ENCODE peak calls at places on chromosomes 3 and 15, in six cellular contexts. L, O, P, D, N and G are unnamed samples. For H3K36me3, the result is how much of the 10 kb centered on the place peaks cover.

GRCh38 chr3:188646592-188646991 is 492.6 kb downstream of the LPP start:
- ATAC-seq in L (no peak), O (no peak), P (no peak), D (no peak), N (no peak), G (peak)

GRCh38 chr3:3800076-3800448 is 831 bp downstream of the LRRN1 start:
- ATAC-seq in L (no peak), O (no peak), P (peak), D (no peak), N (no peak), G (no peak)

GRCh38 chr15:71841563-71841962 is 31.2 kb downstream of the NR2E3 start:
- ATAC-seq in L (peak), O (no peak), P (no peak), D (no peak), N (no peak), G (no peak)

GRCh38 chr15:56910801-56911200 is 7.6 kb upstream of the TCF12 start:
- ATAC-seq in L (no peak), O (no peak), P (no peak), D (no peak), N (no peak), G (no peak)

GRCh38 chr3:39388741-39389248 is 5.6 kb downstream of the SLC25A38 start:
- ATAC-seq in L (no peak), O (peak), P (no peak), D (peak), N (no peak), G (no peak)

GRCh38 chr3:37210230-37210629 is 35.8 kb upstream of the LRRFIP2 start:
- ATAC-seq in L (no peak), O (no peak), P (no peak), D (no peak), N (no peak), G (no peak)

GRCh38 chr3:32292085-32292796 is 53.8 kb downstream of the CMTM8 start:
- ATAC-seq in L (no peak), O (no peak), P (peak), D (no peak), N (no peak), G (no peak)

GRCh38 chr15:39919740-39920509 is at the start of gene GPR176:
- ATAC-seq in L (peak), O (peak), P (peak), D (no peak), N (peak), G (peak)

GRCh38 chr3:50323614-50324199 is 1.2 kb upstream of the HYAL2 start:
- ATAC-seq in L (no peak), O (no peak), P (no peak), D (no peak), N (peak), G (peak)

GRCh38 chr3:193978446-193978845 is 157.5 kb upstream of the HES1 start:
- ATAC-seq in L (no peak), O (no peak), P (no peak), D (no peak), N (no peak), G (no peak)

GRCh38 chr3:90062018-90062417 is 954.6 kb downstream of the EPHA3 start:
- ATAC-seq in L (no peak), O (no peak), P (no peak), D (no peak), N (no peak), G (no peak)

GRCh38 chr3:9385209-9385936 is 12.0 kb upstream of the SETD5 start:
- ATAC-seq in L (no peak), O (no peak), P (no peak), D (no peak), N (no peak), G (no peak)
- TF ChIP-seq POLR2A in L (no peak), O (peak), P (no peak), D (no peak), N (no peak), G (no peak)

DNA sequence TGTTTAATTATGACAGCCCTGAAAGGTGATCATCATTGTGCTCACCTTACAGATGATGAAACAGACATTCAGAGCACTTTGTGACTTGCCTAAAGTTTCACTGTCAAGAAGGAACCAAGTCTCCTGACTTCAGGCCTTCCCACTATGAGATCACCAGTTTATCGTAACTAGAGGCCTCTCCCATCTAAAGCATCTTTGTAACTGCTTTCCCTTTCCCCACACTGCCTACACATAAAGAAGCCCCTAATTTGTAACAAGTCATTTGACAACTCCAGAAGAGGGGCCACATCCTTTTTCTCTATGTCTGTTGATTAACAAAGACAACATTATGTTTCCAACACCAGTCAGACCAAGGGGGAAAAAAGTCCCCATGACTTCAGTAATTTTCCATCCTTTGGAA is 1.1 kb downstream of the KLHL6 start:
- ATAC-seq in L (no peak), O (peak), P (no peak), D (peak), N (no peak), G (no peak)
- TF ChIP-seq POLR2AphosphoS5 in L (no peak), O (peak), P (no peak), D (no peak), N (no peak), G (no peak)

GRCh38 chr15:27482344-27482743 is 511.4 kb downstream of the GABRG3 start:
- ATAC-seq in L (no peak), O (no peak), P (no peak), D (no peak), N (no peak), G (no peak)

GRCh38 chr15:27485265-27485664 is 514.3 kb downstream of the GABRG3 start:
- ATAC-seq in L (no peak), O (no peak), P (no peak), D (no peak), N (no peak), G (no peak)

GRCh38 chr15:27481768-27482167 is 510.8 kb downstream of the GABRG3 start:
- ATAC-seq in L (no peak), O (no peak), P (no peak), D (no peak), N (no peak), G (no peak)

GRCh38 chr15:27480642-27481041 is 509.7 kb downstream of the GABRG3 start:
- ATAC-seq in L (no peak), O (no peak), P (no peak), D (no peak), N (no peak), G (no peak)

GRCh38 chr15:27483124-27483523 is 512.1 kb downstream of the GABRG3 start:
- ATAC-seq in L (no peak), O (no peak), P (no peak), D (no peak), N (no peak), G (no peak)
- H3K36me3 ChIP-seq in L (under half), O (under half), P (under half), D (under half), N (under half), G (under half)

GRCh38 chr15:67884514-67885225 is 44.8 kb upstream of the RNU6-1 start:
- ATAC-seq in L (peak), O (peak), P (peak), D (peak), N (peak), G (peak)
- TF ChIP-seq POLR2A in L (peak), O (no peak), P (peak), D (peak), N (peak), G (no peak)

DNA sequence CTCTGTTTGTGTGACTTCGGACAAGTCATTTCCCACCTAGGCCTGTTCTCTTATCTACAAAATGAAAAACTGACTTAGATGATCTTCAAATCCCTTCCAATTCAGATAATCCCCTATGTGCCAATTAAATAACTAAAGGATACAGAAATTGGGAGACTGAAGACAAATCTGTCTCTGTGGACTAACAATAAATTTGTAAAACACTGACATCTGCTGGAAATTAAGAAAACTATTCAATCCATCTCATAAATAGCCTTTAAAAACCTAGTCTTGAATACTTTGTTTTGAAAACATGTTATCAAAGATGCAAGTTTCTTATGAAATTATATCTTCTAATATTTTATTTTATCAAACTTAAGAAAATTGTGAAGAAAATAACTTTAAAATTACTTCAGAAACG is 38.3 kb downstream of the MTHFS start:
- ATAC-seq in L (no peak), O (no peak), P (no peak), D (no peak), N (no peak), G (no peak)
- TF ChIP-seq POLR2AphosphoS5 in L (no peak), O (no peak), P (no peak), D (no peak), N (no peak), G (no peak)

GRCh38 chr3:143056372-143056771 is 55.0 kb downstream of the U2SURP start:
- ATAC-seq in L (no peak), O (no peak), P (no peak), D (no peak), N (no peak), G (no peak)
- H3K36me3 ChIP-seq in L (under half), O (under half), P (under half), D (half or more), N (under half), G (half or more)

DNA sequence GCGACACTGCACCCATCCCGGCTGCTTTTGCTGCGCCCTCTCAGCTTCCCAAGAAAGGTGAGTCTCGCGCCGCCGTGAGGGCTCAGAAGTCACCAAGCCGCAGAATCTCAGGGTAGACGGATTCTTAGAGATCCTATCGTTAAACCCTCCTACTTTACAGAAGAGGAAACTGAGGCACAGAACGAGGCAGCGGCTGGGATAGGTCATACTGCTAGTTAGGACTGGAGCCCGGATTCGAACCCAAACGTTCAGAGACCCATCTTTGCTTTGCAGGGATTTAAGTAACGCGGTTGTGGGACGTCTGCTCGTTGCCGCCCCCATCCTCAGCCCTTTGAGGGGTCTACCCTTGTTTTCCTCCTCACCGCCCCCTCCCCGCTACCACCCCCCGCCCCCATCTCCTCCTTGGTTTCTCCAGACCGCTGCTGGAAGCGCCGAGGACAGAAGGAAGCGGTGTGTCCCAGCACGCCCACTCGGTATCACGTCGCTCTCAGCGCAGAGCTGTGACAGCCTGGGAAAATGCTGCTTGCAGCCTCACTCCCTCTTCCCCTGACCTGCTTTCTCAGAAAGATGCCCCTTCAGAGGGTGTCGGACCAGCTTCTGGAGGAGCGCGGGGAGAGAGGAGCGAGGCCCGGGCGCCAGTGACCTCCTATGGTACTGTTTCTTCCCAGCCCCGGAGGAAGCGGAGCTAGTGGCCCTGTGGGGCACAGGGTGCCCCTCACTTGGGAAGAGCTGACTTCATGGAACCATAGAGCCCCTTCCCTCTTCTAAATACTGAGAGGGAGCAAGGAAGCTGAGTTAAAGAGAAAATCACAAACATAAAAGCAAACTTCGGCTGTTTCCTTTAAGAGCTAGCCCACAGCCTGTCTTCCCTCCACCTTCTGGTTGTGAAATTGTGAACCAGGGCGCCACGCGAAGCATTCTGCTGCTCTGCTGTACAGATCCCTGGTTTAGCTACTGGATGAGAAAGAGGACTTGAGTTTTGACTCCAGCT is 573 bp downstream of the IL1RAP start:
- ATAC-seq in L (peak), O (peak), P (peak), D (peak), N (peak), G (peak)
- TF ChIP-seq POLR2A in L (no peak), O (no peak), P (no peak), D (no peak), N (no peak), G (no peak)

GRCh38 chr15:68784206-68784605 is 36.5 kb downstream of the ANP32A start:
- ATAC-seq in L (no peak), O (no peak), P (peak), D (no peak), N (no peak), G (no peak)
- TF ChIP-seq POLR2AphosphoS5 in L (no peak), O (no peak), P (no peak), D (no peak), N (no peak), G (no peak)